ENCODE peak calls at places on chromosomes 7 and 10, in nine cellular contexts. I is activated CD4-positive, alpha-beta T cell treated with anti-CD3 and anti-CD28 coated beads for 48 hours; P is GM03348; L is activated naive CD8-positive, alpha-beta T cell treated with anti-CD3 and anti-CD28 coated beads, Interleukin-2, amount 50 U/mL, for 24 hours; U is left lung; Z is nephron progenitor cell; N is amniotic stem cell; R is CD8-positive, alpha-beta memory T cell; E is activated T-helper 1 cell treated with Interleukin-2 at 50 U/mL for 16 hours. V is an unnamed sample.

GRCh38 chr10:89563861-89564478 is 28.6 kb upstream of the SLC16A12 start:
- DNase-seq in I (no peak), P (peak), L (no peak), U (no peak), Z (no peak), N (peak), R (peak), E (no peak), V (no peak)

GRCh38 chr10:97553575-97554100 is 18.9 kb upstream of the ANKRD2 start:
- DNase-seq in I (peak), P (peak), L (peak), U (peak), Z (peak), N (peak), R (peak), E (peak), V (peak)

GRCh38 chr7:40301486-40302065 is 166.8 kb downstream of the SUGCT start:
- DNase-seq in I (no peak), P (peak), L (no peak), U (no peak), Z (no peak), N (no peak), R (no peak), E (no peak), V (no peak)

GRCh38 chr7:30556854-30557644 is 37.6 kb upstream of the GARS1 start:
- DNase-seq in I (no peak), P (no peak), L (no peak), U (no peak), Z (no peak), N (no peak), R (no peak), E (no peak), V (no peak)

GRCh38 chr7:101870361-101871062 is 53.1 kb downstream of the CUX1 start:
- DNase-seq in I (no peak), P (no peak), L (no peak), U (no peak), Z (no peak), N (no peak), R (no peak), E (no peak), V (no peak)

GRCh38 chr7:129775695-129776396 is 164.3 kb downstream of the NRF1 start:
- DNase-seq in I (no peak), P (no peak), L (no peak), U (peak), Z (no peak), N (no peak), R (no peak), E (no peak), V (no peak)

GRCh38 chr10:48476279-48476982 is 128.4 kb downstream of the ARHGAP22 start:
- DNase-seq in I (no peak), P (no peak), L (no peak), U (no peak), Z (no peak), N (no peak), R (no peak), E (no peak), V (peak)

GRCh38 chr7:27031289-27032172 is 64.3 kb downstream of the HOXA1 start:
- DNase-seq in I (no peak), P (peak), L (no peak), U (no peak), Z (no peak), N (no peak), R (no peak), E (no peak), V (no peak)

GRCh38 chr7:23067271-23067670 is 38.3 kb upstream of the KLHL7 start:
- DNase-seq in I (no peak), P (peak), L (no peak), U (no peak), Z (no peak), N (no peak), R (no peak), E (no peak), V (no peak)

GRCh38 chr10:93080350-93081046 is 6.8 kb downstream of the CYP26A1 start:
- DNase-seq in I (peak), P (peak), L (peak), U (no peak), Z (peak), N (no peak), R (peak), E (no peak), V (no peak)

V was measured in CD14-positive monocyte.